ENCODE peak calls at places on chromosome 21, in seven cellular contexts. One of them, this sample, is unnamed.

GRCh38 chr21:37146320-37147225 is 73.5 kb downstream of the TTC3 start:
- DNase-seq in activated CD4-positive, alpha-beta memory T cell treated with anti-CD3 and anti-CD28 coated beads, Interleukin-2, amount 10 ng/mL, durations not matched to agents 7 days and 5 days: no peak
- DNase-seq in NCI-H460: no peak
- DNase-seq in NCI-H1930: no peak
- DNase-seq in stimulated activated CD4-positive, alpha-beta T cell treated with anti-CD3 and anti-CD28 coated beads, TNF-alpha, amount 100 ng/mL, for 4 hours: no peak
- DNase-seq in M059J: no peak
- DNase-seq in activated naive CD8-positive, alpha-beta T cell treated with anti-CD3 and anti-CD28 coated beads for 36 hours: no peak
- DNase-seq in this sample: no peak

GRCh38 chr21:43654806-43655489 is 4.3 kb downstream of the HSF2BP start:
- DNase-seq in activated CD4-positive, alpha-beta memory T cell treated with anti-CD3 and anti-CD28 coated beads, Interleukin-2, amount 10 ng/mL, durations not matched to agents 7 days and 5 days: no peak
- DNase-seq in NCI-H460: no peak
- DNase-seq in NCI-H1930: no peak
- DNase-seq in stimulated activated CD4-positive, alpha-beta T cell treated with anti-CD3 and anti-CD28 coated beads, TNF-alpha, amount 100 ng/mL, for 4 hours: no peak
- DNase-seq in M059J: peak
- DNase-seq in activated naive CD8-positive, alpha-beta T cell treated with anti-CD3 and anti-CD28 coated beads for 36 hours: no peak
- DNase-seq in this sample: no peak

GRCh38 chr21:43362306-43362927 is 64.5 kb downstream of the SIK1 start:
- DNase-seq in activated CD4-positive, alpha-beta memory T cell treated with anti-CD3 and anti-CD28 coated beads, Interleukin-2, amount 10 ng/mL, durations not matched to agents 7 days and 5 days: peak
- DNase-seq in NCI-H460: no peak
- DNase-seq in NCI-H1930: no peak
- DNase-seq in stimulated activated CD4-positive, alpha-beta T cell treated with anti-CD3 and anti-CD28 coated beads, TNF-alpha, amount 100 ng/mL, for 4 hours: peak
- DNase-seq in M059J: peak
- DNase-seq in activated naive CD8-positive, alpha-beta T cell treated with anti-CD3 and anti-CD28 coated beads for 36 hours: peak
- DNase-seq in this sample: peak

GRCh38 chr21:27532081-27532480 is 565.2 kb upstream of the ADAMTS5 start:
- DNase-seq in activated CD4-positive, alpha-beta memory T cell treated with anti-CD3 and anti-CD28 coated beads, Interleukin-2, amount 10 ng/mL, durations not matched to agents 7 days and 5 days: no peak
- DNase-seq in NCI-H460: no peak
- DNase-seq in NCI-H1930: no peak
- DNase-seq in stimulated activated CD4-positive, alpha-beta T cell treated with anti-CD3 and anti-CD28 coated beads, TNF-alpha, amount 100 ng/mL, for 4 hours: no peak
- DNase-seq in M059J: peak
- DNase-seq in activated naive CD8-positive, alpha-beta T cell treated with anti-CD3 and anti-CD28 coated beads for 36 hours: no peak
- DNase-seq in this sample: peak

GRCh38 chr21:33789697-33790096 is 125.9 kb downstream of the ATP5PO start:
- DNase-seq in activated CD4-positive, alpha-beta memory T cell treated with anti-CD3 and anti-CD28 coated beads, Interleukin-2, amount 10 ng/mL, durations not matched to agents 7 days and 5 days: no peak
- DNase-seq in NCI-H460: no peak
- DNase-seq in NCI-H1930: no peak
- DNase-seq in stimulated activated CD4-positive, alpha-beta T cell treated with anti-CD3 and anti-CD28 coated beads, TNF-alpha, amount 100 ng/mL, for 4 hours: no peak
- DNase-seq in M059J: no peak
- DNase-seq in activated naive CD8-positive, alpha-beta T cell treated with anti-CD3 and anti-CD28 coated beads for 36 hours: no peak
- DNase-seq in this sample: no peak

GRCh38 chr21:37535130-37535529 is 168.6 kb downstream of the DYRK1A start:
- DNase-seq in activated CD4-positive, alpha-beta memory T cell treated with anti-CD3 and anti-CD28 coated beads, Interleukin-2, amount 10 ng/mL, durations not matched to agents 7 days and 5 days: no peak
- DNase-seq in NCI-H460: no peak
- DNase-seq in NCI-H1930: no peak
- DNase-seq in stimulated activated CD4-positive, alpha-beta T cell treated with anti-CD3 and anti-CD28 coated beads, TNF-alpha, amount 100 ng/mL, for 4 hours: no peak
- DNase-seq in M059J: no peak
- DNase-seq in activated naive CD8-positive, alpha-beta T cell treated with anti-CD3 and anti-CD28 coated beads for 36 hours: no peak
- DNase-seq in this sample: no peak

GRCh38 chr21:20272791-20273362 is 725.3 kb upstream of the NCAM2 start:
- DNase-seq in activated CD4-positive, alpha-beta memory T cell treated with anti-CD3 and anti-CD28 coated beads, Interleukin-2, amount 10 ng/mL, durations not matched to agents 7 days and 5 days: no peak
- DNase-seq in NCI-H460: no peak
- DNase-seq in NCI-H1930: no peak
- DNase-seq in stimulated activated CD4-positive, alpha-beta T cell treated with anti-CD3 and anti-CD28 coated beads, TNF-alpha, amount 100 ng/mL, for 4 hours: no peak
- DNase-seq in M059J: no peak
- DNase-seq in activated naive CD8-positive, alpha-beta T cell treated with anti-CD3 and anti-CD28 coated beads for 36 hours: no peak
- DNase-seq in this sample: no peak

GRCh38 chr21:33023574-33024277 is 2.0 kb upstream of the OLIG2 start:
- DNase-seq in activated CD4-positive, alpha-beta memory T cell treated with anti-CD3 and anti-CD28 coated beads, Interleukin-2, amount 10 ng/mL, durations not matched to agents 7 days and 5 days: no peak
- DNase-seq in NCI-H460: no peak
- DNase-seq in NCI-H1930: peak
- DNase-seq in stimulated activated CD4-positive, alpha-beta T cell treated with anti-CD3 and anti-CD28 coated beads, TNF-alpha, amount 100 ng/mL, for 4 hours: no peak
- DNase-seq in M059J: peak
- DNase-seq in activated naive CD8-positive, alpha-beta T cell treated with anti-CD3 and anti-CD28 coated beads for 36 hours: no peak
- DNase-seq in this sample: peak

GRCh38 chr21:16211339-16212303 is 481.8 kb downstream of the USP25 start:
- DNase-seq in activated CD4-positive, alpha-beta memory T cell treated with anti-CD3 and anti-CD28 coated beads, Interleukin-2, amount 10 ng/mL, durations not matched to agents 7 days and 5 days: no peak
- DNase-seq in NCI-H460: no peak
- DNase-seq in NCI-H1930: no peak
- DNase-seq in stimulated activated CD4-positive, alpha-beta T cell treated with anti-CD3 and anti-CD28 coated beads, TNF-alpha, amount 100 ng/mL, for 4 hours: no peak
- DNase-seq in M059J: peak
- DNase-seq in activated naive CD8-positive, alpha-beta T cell treated with anti-CD3 and anti-CD28 coated beads for 36 hours: no peak
- DNase-seq in this sample: peak

GRCh38 chr21:39730418-39731107 is 14.4 kb upstream of the IGSF5 start:
- DNase-seq in activated CD4-positive, alpha-beta memory T cell treated with anti-CD3 and anti-CD28 coated beads, Interleukin-2, amount 10 ng/mL, durations not matched to agents 7 days and 5 days: no peak
- DNase-seq in NCI-H460: no peak
- DNase-seq in NCI-H1930: no peak
- DNase-seq in stimulated activated CD4-positive, alpha-beta T cell treated with anti-CD3 and anti-CD28 coated beads, TNF-alpha, amount 100 ng/mL, for 4 hours: no peak
- DNase-seq in M059J: no peak
- DNase-seq in activated naive CD8-positive, alpha-beta T cell treated with anti-CD3 and anti-CD28 coated beads for 36 hours: no peak
- DNase-seq in this sample: no peak

GRCh38 chr21:44865561-44866280 is 7.8 kb downstream of the PTTG1IP start:
- DNase-seq in activated CD4-positive, alpha-beta memory T cell treated with anti-CD3 and anti-CD28 coated beads, Interleukin-2, amount 10 ng/mL, durations not matched to agents 7 days and 5 days: no peak
- DNase-seq in NCI-H460: no peak
- DNase-seq in NCI-H1930: no peak
- DNase-seq in stimulated activated CD4-positive, alpha-beta T cell treated with anti-CD3 and anti-CD28 coated beads, TNF-alpha, amount 100 ng/mL, for 4 hours: no peak
- DNase-seq in M059J: peak
- DNase-seq in activated naive CD8-positive, alpha-beta T cell treated with anti-CD3 and anti-CD28 coated beads for 36 hours: no peak
- DNase-seq in this sample: no peak

GRCh38 chr21:41059871-41060270 is 108.1 kb upstream of the BACE2 start:
- DNase-seq in activated CD4-positive, alpha-beta memory T cell treated with anti-CD3 and anti-CD28 coated beads, Interleukin-2, amount 10 ng/mL, durations not matched to agents 7 days and 5 days: no peak
- DNase-seq in NCI-H460: no peak
- DNase-seq in NCI-H1930: no peak
- DNase-seq in stimulated activated CD4-positive, alpha-beta T cell treated with anti-CD3 and anti-CD28 coated beads, TNF-alpha, amount 100 ng/mL, for 4 hours: no peak
- DNase-seq in M059J: no peak
- DNase-seq in activated naive CD8-positive, alpha-beta T cell treated with anti-CD3 and anti-CD28 coated beads for 36 hours: no peak
- DNase-seq in this sample: no peak

GRCh38 chr21:15062566-15062965 is 2.2 kb downstream of the NRIP1 start:
- DNase-seq in activated CD4-positive, alpha-beta memory T cell treated with anti-CD3 and anti-CD28 coated beads, Interleukin-2, amount 10 ng/mL, durations not matched to agents 7 days and 5 days: no peak
- DNase-seq in NCI-H460: no peak
- DNase-seq in NCI-H1930: no peak
- DNase-seq in stimulated activated CD4-positive, alpha-beta T cell treated with anti-CD3 and anti-CD28 coated beads, TNF-alpha, amount 100 ng/mL, for 4 hours: no peak
- DNase-seq in M059J: peak
- DNase-seq in activated naive CD8-positive, alpha-beta T cell treated with anti-CD3 and anti-CD28 coated beads for 36 hours: no peak
- DNase-seq in this sample: peak

GRCh38 chr21:41966341-41966833 is 12.6 kb upstream of the C2CD2 start:
- DNase-seq in activated CD4-positive, alpha-beta memory T cell treated with anti-CD3 and anti-CD28 coated beads, Interleukin-2, amount 10 ng/mL, durations not matched to agents 7 days and 5 days: peak
- DNase-seq in NCI-H460: no peak
- DNase-seq in NCI-H1930: no peak
- DNase-seq in stimulated activated CD4-positive, alpha-beta T cell treated with anti-CD3 and anti-CD28 coated beads, TNF-alpha, amount 100 ng/mL, for 4 hours: no peak
- DNase-seq in M059J: peak
- DNase-seq in activated naive CD8-positive, alpha-beta T cell treated with anti-CD3 and anti-CD28 coated beads for 36 hours: no peak
- DNase-seq in this sample: no peak

GRCh38 chr21:26138615-26139257 is 31.8 kb downstream of the APP start:
- DNase-seq in activated CD4-positive, alpha-beta memory T cell treated with anti-CD3 and anti-CD28 coated beads, Interleukin-2, amount 10 ng/mL, durations not matched to agents 7 days and 5 days: no peak
- DNase-seq in NCI-H460: peak
- DNase-seq in NCI-H1930: peak
- DNase-seq in stimulated activated CD4-positive, alpha-beta T cell treated with anti-CD3 and anti-CD28 coated beads, TNF-alpha, amount 100 ng/mL, for 4 hours: no peak
- DNase-seq in M059J: no peak
- DNase-seq in activated naive CD8-positive, alpha-beta T cell treated with anti-CD3 and anti-CD28 coated beads for 36 hours: no peak
- DNase-seq in this sample: no peak

GRCh38 chr21:29077651-29078090 is 4.2 kb upstream of the CCT8 start:
- DNase-seq in activated CD4-positive, alpha-beta memory T cell treated with anti-CD3 and anti-CD28 coated beads, Interleukin-2, amount 10 ng/mL, durations not matched to agents 7 days and 5 days: peak
- DNase-seq in NCI-H460: no peak
- DNase-seq in NCI-H1930: no peak
- DNase-seq in stimulated activated CD4-positive, alpha-beta T cell treated with anti-CD3 and anti-CD28 coated beads, TNF-alpha, amount 100 ng/mL, for 4 hours: no peak
- DNase-seq in M059J: no peak
- DNase-seq in activated naive CD8-positive, alpha-beta T cell treated with anti-CD3 and anti-CD28 coated beads for 36 hours: peak
- DNase-seq in this sample: peak

GRCh38 chr21:42532466-42533181 is 19.0 kb downstream of the SLC37A1 start:
- DNase-seq in activated CD4-positive, alpha-beta memory T cell treated with anti-CD3 and anti-CD28 coated beads, Interleukin-2, amount 10 ng/mL, durations not matched to agents 7 days and 5 days: no peak
- DNase-seq in NCI-H460: no peak
- DNase-seq in NCI-H1930: no peak
- DNase-seq in stimulated activated CD4-positive, alpha-beta T cell treated with anti-CD3 and anti-CD28 coated beads, TNF-alpha, amount 100 ng/mL, for 4 hours: no peak
- DNase-seq in M059J: peak
- DNase-seq in activated naive CD8-positive, alpha-beta T cell treated with anti-CD3 and anti-CD28 coated beads for 36 hours: no peak
- DNase-seq in this sample: peak

GRCh38 chr21:44723177-44724131 is 12.1 kb upstream of the TSPEAR start:
- DNase-seq in activated CD4-positive, alpha-beta memory T cell treated with anti-CD3 and anti-CD28 coated beads, Interleukin-2, amount 10 ng/mL, durations not matched to agents 7 days and 5 days: no peak
- DNase-seq in NCI-H460: no peak
- DNase-seq in NCI-H1930: peak
- DNase-seq in stimulated activated CD4-positive, alpha-beta T cell treated with anti-CD3 and anti-CD28 coated beads, TNF-alpha, amount 100 ng/mL, for 4 hours: no peak
- DNase-seq in M059J: no peak
- DNase-seq in activated naive CD8-positive, alpha-beta T cell treated with anti-CD3 and anti-CD28 coated beads for 36 hours: peak
- DNase-seq in this sample: peak

GRCh38 chr21:37564924-37565529 is 198.5 kb downstream of the DYRK1A start:
- DNase-seq in activated CD4-positive, alpha-beta memory T cell treated with anti-CD3 and anti-CD28 coated beads, Interleukin-2, amount 10 ng/mL, durations not matched to agents 7 days and 5 days: no peak
- DNase-seq in NCI-H460: peak
- DNase-seq in NCI-H1930: no peak
- DNase-seq in stimulated activated CD4-positive, alpha-beta T cell treated with anti-CD3 and anti-CD28 coated beads, TNF-alpha, amount 100 ng/mL, for 4 hours: no peak
- DNase-seq in M059J: peak
- DNase-seq in activated naive CD8-positive, alpha-beta T cell treated with anti-CD3 and anti-CD28 coated beads for 36 hours: no peak
- DNase-seq in this sample: no peak

GRCh38 chr21:31675332-31675731 is 15.8 kb downstream of the SOD1 start:
- DNase-seq in activated CD4-positive, alpha-beta memory T cell treated with anti-CD3 and anti-CD28 coated beads, Interleukin-2, amount 10 ng/mL, durations not matched to agents 7 days and 5 days: no peak
- DNase-seq in NCI-H460: no peak
- DNase-seq in NCI-H1930: no peak
- DNase-seq in stimulated activated CD4-positive, alpha-beta T cell treated with anti-CD3 and anti-CD28 coated beads, TNF-alpha, amount 100 ng/mL, for 4 hours: no peak
- DNase-seq in M059J: no peak
- DNase-seq in activated naive CD8-positive, alpha-beta T cell treated with anti-CD3 and anti-CD28 coated beads for 36 hours: no peak
- DNase-seq in this sample: no peak

GRCh38 chr21:33403786-33404571 is 766 bp downstream of the IFNGR2 start:
- DNase-seq in activated CD4-positive, alpha-beta memory T cell treated with anti-CD3 and anti-CD28 coated beads, Interleukin-2, amount 10 ng/mL, durations not matched to agents 7 days and 5 days: no peak
- DNase-seq in NCI-H460: peak
- DNase-seq in NCI-H1930: peak
- DNase-seq in stimulated activated CD4-positive, alpha-beta T cell treated with anti-CD3 and anti-CD28 coated beads, TNF-alpha, amount 100 ng/mL, for 4 hours: no peak
- DNase-seq in M059J: peak
- DNase-seq in activated naive CD8-positive, alpha-beta T cell treated with anti-CD3 and anti-CD28 coated beads for 36 hours: peak
- DNase-seq in this sample: peak

GRCh38 chr21:14688412-14688811 is 142.3 kb upstream of the SAMSN1 start:
- DNase-seq in activated CD4-positive, alpha-beta memory T cell treated with anti-CD3 and anti-CD28 coated beads, Interleukin-2, amount 10 ng/mL, durations not matched to agents 7 days and 5 days: no peak
- DNase-seq in NCI-H460: no peak
- DNase-seq in NCI-H1930: no peak
- DNase-seq in stimulated activated CD4-positive, alpha-beta T cell treated with anti-CD3 and anti-CD28 coated beads, TNF-alpha, amount 100 ng/mL, for 4 hours: no peak
- DNase-seq in M059J: no peak
- DNase-seq in activated naive CD8-positive, alpha-beta T cell treated with anti-CD3 and anti-CD28 coated beads for 36 hours: no peak
- DNase-seq in this sample: no peak

GRCh38 chr21:46207006-46207919 is 21.3 kb downstream of the LSS start:
- DNase-seq in activated CD4-positive, alpha-beta memory T cell treated with anti-CD3 and anti-CD28 coated beads, Interleukin-2, amount 10 ng/mL, durations not matched to agents 7 days and 5 days: no peak
- DNase-seq in NCI-H460: no peak
- DNase-seq in NCI-H1930: no peak
- DNase-seq in stimulated activated CD4-positive, alpha-beta T cell treated with anti-CD3 and anti-CD28 coated beads, TNF-alpha, amount 100 ng/mL, for 4 hours: no peak
- DNase-seq in M059J: no peak
- DNase-seq in activated naive CD8-positive, alpha-beta T cell treated with anti-CD3 and anti-CD28 coated beads for 36 hours: no peak
- DNase-seq in this sample: no peak

GRCh38 chr21:35178812-35179211 is 129.7 kb upstream of the RUNX1 start:
- DNase-seq in activated CD4-positive, alpha-beta memory T cell treated with anti-CD3 and anti-CD28 coated beads, Interleukin-2, amount 10 ng/mL, durations not matched to agents 7 days and 5 days: no peak
- DNase-seq in NCI-H460: peak
- DNase-seq in NCI-H1930: no peak
- DNase-seq in stimulated activated CD4-positive, alpha-beta T cell treated with anti-CD3 and anti-CD28 coated beads, TNF-alpha, amount 100 ng/mL, for 4 hours: no peak
- DNase-seq in M059J: peak
- DNase-seq in activated naive CD8-positive, alpha-beta T cell treated with anti-CD3 and anti-CD28 coated beads for 36 hours: no peak
- DNase-seq in this sample: no peak

GRCh38 chr21:26469789-26470188 is 103.3 kb downstream of the CYYR1 start:
- DNase-seq in activated CD4-positive, alpha-beta memory T cell treated with anti-CD3 and anti-CD28 coated beads, Interleukin-2, amount 10 ng/mL, durations not matched to agents 7 days and 5 days: no peak
- DNase-seq in NCI-H460: no peak
- DNase-seq in NCI-H1930: no peak
- DNase-seq in stimulated activated CD4-positive, alpha-beta T cell treated with anti-CD3 and anti-CD28 coated beads, TNF-alpha, amount 100 ng/mL, for 4 hours: no peak
- DNase-seq in M059J: peak
- DNase-seq in activated naive CD8-positive, alpha-beta T cell treated with anti-CD3 and anti-CD28 coated beads for 36 hours: no peak
- DNase-seq in this sample: no peak

GRCh38 chr21:44888581-44889550 is 15.4 kb upstream of the PTTG1IP start:
- DNase-seq in activated CD4-positive, alpha-beta memory T cell treated with anti-CD3 and anti-CD28 coated beads, Interleukin-2, amount 10 ng/mL, durations not matched to agents 7 days and 5 days: no peak
- DNase-seq in NCI-H460: no peak
- DNase-seq in NCI-H1930: no peak
- DNase-seq in stimulated activated CD4-positive, alpha-beta T cell treated with anti-CD3 and anti-CD28 coated beads, TNF-alpha, amount 100 ng/mL, for 4 hours: no peak
- DNase-seq in M059J: no peak
- DNase-seq in activated naive CD8-positive, alpha-beta T cell treated with anti-CD3 and anti-CD28 coated beads for 36 hours: no peak
- DNase-seq in this sample: no peak

GRCh38 chr21:44020551-44020950 is 8.4 kb downstream of the TRAPPC10 start:
- DNase-seq in activated CD4-positive, alpha-beta memory T cell treated with anti-CD3 and anti-CD28 coated beads, Interleukin-2, amount 10 ng/mL, durations not matched to agents 7 days and 5 days: no peak
- DNase-seq in NCI-H460: no peak
- DNase-seq in NCI-H1930: no peak
- DNase-seq in stimulated activated CD4-positive, alpha-beta T cell treated with anti-CD3 and anti-CD28 coated beads, TNF-alpha, amount 100 ng/mL, for 4 hours: no peak
- DNase-seq in M059J: no peak
- DNase-seq in activated naive CD8-positive, alpha-beta T cell treated with anti-CD3 and anti-CD28 coated beads for 36 hours: no peak
- DNase-seq in this sample: no peak

GRCh38 chr21:37266515-37267221 is 466 bp downstream of the VPS26C start:
- DNase-seq in activated CD4-positive, alpha-beta memory T cell treated with anti-CD3 and anti-CD28 coated beads, Interleukin-2, amount 10 ng/mL, durations not matched to agents 7 days and 5 days: no peak
- DNase-seq in NCI-H460: no peak
- DNase-seq in NCI-H1930: peak
- DNase-seq in stimulated activated CD4-positive, alpha-beta T cell treated with anti-CD3 and anti-CD28 coated beads, TNF-alpha, amount 100 ng/mL, for 4 hours: no peak
- DNase-seq in M059J: peak
- DNase-seq in activated naive CD8-positive, alpha-beta T cell treated with anti-CD3 and anti-CD28 coated beads for 36 hours: peak
- DNase-seq in this sample: peak

GRCh38 chr21:42387843-42388242 is 8.0 kb downstream of the TMPRSS3 start:
- DNase-seq in activated CD4-positive, alpha-beta memory T cell treated with anti-CD3 and anti-CD28 coated beads, Interleukin-2, amount 10 ng/mL, durations not matched to agents 7 days and 5 days: no peak
- DNase-seq in NCI-H460: no peak
- DNase-seq in NCI-H1930: no peak
- DNase-seq in stimulated activated CD4-positive, alpha-beta T cell treated with anti-CD3 and anti-CD28 coated beads, TNF-alpha, amount 100 ng/mL, for 4 hours: no peak
- DNase-seq in M059J: no peak
- DNase-seq in activated naive CD8-positive, alpha-beta T cell treated with anti-CD3 and anti-CD28 coated beads for 36 hours: no peak
- DNase-seq in this sample: no peak

GRCh38 chr21:44579833-44580144 is 615 bp downstream of the KRTAP10-5 start:
- DNase-seq in activated CD4-positive, alpha-beta memory T cell treated with anti-CD3 and anti-CD28 coated beads, Interleukin-2, amount 10 ng/mL, durations not matched to agents 7 days and 5 days: no peak
- DNase-seq in NCI-H460: no peak
- DNase-seq in NCI-H1930: no peak
- DNase-seq in stimulated activated CD4-positive, alpha-beta T cell treated with anti-CD3 and anti-CD28 coated beads, TNF-alpha, amount 100 ng/mL, for 4 hours: no peak
- DNase-seq in M059J: no peak
- DNase-seq in activated naive CD8-positive, alpha-beta T cell treated with anti-CD3 and anti-CD28 coated beads for 36 hours: no peak
- DNase-seq in this sample: no peak

GRCh38 chr21:41907496-41908258 is 28.5 kb upstream of the PRDM15 start:
- DNase-seq in activated CD4-positive, alpha-beta memory T cell treated with anti-CD3 and anti-CD28 coated beads, Interleukin-2, amount 10 ng/mL, durations not matched to agents 7 days and 5 days: no peak
- DNase-seq in NCI-H460: no peak
- DNase-seq in NCI-H1930: no peak
- DNase-seq in stimulated activated CD4-positive, alpha-beta T cell treated with anti-CD3 and anti-CD28 coated beads, TNF-alpha, amount 100 ng/mL, for 4 hours: no peak
- DNase-seq in M059J: no peak
- DNase-seq in activated naive CD8-positive, alpha-beta T cell treated with anti-CD3 and anti-CD28 coated beads for 36 hours: no peak
- DNase-seq in this sample: no peak

GRCh38 chr21:44845418-44846200 is 27.7 kb upstream of the SUMO3 start:
- DNase-seq in activated CD4-positive, alpha-beta memory T cell treated with anti-CD3 and anti-CD28 coated beads, Interleukin-2, amount 10 ng/mL, durations not matched to agents 7 days and 5 days: peak
- DNase-seq in NCI-H460: peak
- DNase-seq in NCI-H1930: no peak
- DNase-seq in stimulated activated CD4-positive, alpha-beta T cell treated with anti-CD3 and anti-CD28 coated beads, TNF-alpha, amount 100 ng/mL, for 4 hours: peak
- DNase-seq in M059J: peak
- DNase-seq in activated naive CD8-positive, alpha-beta T cell treated with anti-CD3 and anti-CD28 coated beads for 36 hours: peak
- DNase-seq in this sample: peak

GRCh38 chr21:38888956-38889605 is 83.4 kb downstream of the ETS2 start:
- DNase-seq in activated CD4-positive, alpha-beta memory T cell treated with anti-CD3 and anti-CD28 coated beads, Interleukin-2, amount 10 ng/mL, durations not matched to agents 7 days and 5 days: no peak
- DNase-seq in NCI-H460: no peak
- DNase-seq in NCI-H1930: no peak
- DNase-seq in stimulated activated CD4-positive, alpha-beta T cell treated with anti-CD3 and anti-CD28 coated beads, TNF-alpha, amount 100 ng/mL, for 4 hours: no peak
- DNase-seq in M059J: no peak
- DNase-seq in activated naive CD8-positive, alpha-beta T cell treated with anti-CD3 and anti-CD28 coated beads for 36 hours: no peak
- DNase-seq in this sample: no peak

GRCh38 chr21:44892536-44893277 is 19.2 kb upstream of the PTTG1IP start:
- DNase-seq in activated CD4-positive, alpha-beta memory T cell treated with anti-CD3 and anti-CD28 coated beads, Interleukin-2, amount 10 ng/mL, durations not matched to agents 7 days and 5 days: peak
- DNase-seq in NCI-H460: no peak
- DNase-seq in NCI-H1930: peak
- DNase-seq in stimulated activated CD4-positive, alpha-beta T cell treated with anti-CD3 and anti-CD28 coated beads, TNF-alpha, amount 100 ng/mL, for 4 hours: peak
- DNase-seq in M059J: peak
- DNase-seq in activated naive CD8-positive, alpha-beta T cell treated with anti-CD3 and anti-CD28 coated beads for 36 hours: peak
- DNase-seq in this sample: peak